ENCODE peak calls at places on chromosomes 11 and 22, in nine cellular contexts. P, L, R, Z, A, O, K, Q and F are unnamed samples.
A peak's percentile ranks its signal among the peaks of the same experiment; 100 is the strongest.

GRCh38 chr11:1292644-1293618 is 16.5 kb downstream of the TOLLIP start:
- DNase-seq in P (no peak), L (no peak), R (no peak), Z (no peak), A (no peak), O (no peak), K (no peak), Q (no peak), F (no peak)

GRCh38 chr11:2796508-2797180 is 88.9 kb downstream of the CDKN1C start:
- DNase-seq in P (no peak), L (no peak), R (no peak), Z (no peak), A (no peak), O (no peak), K (no peak), Q (no peak), F (no peak)

GRCh38 chr22:39800790-39801540 is 92.6 kb downstream of the ENTHD1 start:
- DNase-seq in P (no peak), L (peak; percentile 18), R (no peak), Z (no peak), A (no peak), O (no peak), K (peak; percentile 43), Q (no peak), F (no peak)

GRCh38 chr22:27094633-27095308 is 437.4 kb downstream of the MIAT start:
- DNase-seq in P (no peak), L (no peak), R (no peak), Z (no peak), A (no peak), O (no peak), K (no peak), Q (no peak), F (no peak)

GRCh38 chr11:107858217-107859070 is at the start of gene SLC35F2:
- DNase-seq in P (peak; percentile 51), L (peak; percentile 86), R (peak; percentile 55), Z (no peak), A (peak; percentile 80), O (peak; percentile 54), K (peak; percentile 86), Q (peak; percentile 93), F (peak; percentile 73)

GRCh38 chr11:46930089-46930488 is 6.5 kb upstream of the CSTPP1 start:
- DNase-seq in P (peak; percentile 34), L (no peak), R (peak; percentile 50), Z (no peak), A (no peak), O (no peak), K (peak; percentile 33), Q (no peak), F (no peak)

GRCh38 chr11:120344302-120345004 is 8.2 kb downstream of the ARHGEF12 start:
- DNase-seq in P (no peak), L (no peak), R (no peak), Z (peak; percentile 26), A (peak; percentile 91), O (no peak), K (peak; percentile 55), Q (no peak), F (peak; percentile 38)

GRCh38 chr22:22867996-22868715 is 19.5 kb upstream of the IGLL5 start:
- DNase-seq in P (no peak), L (no peak), R (no peak), Z (no peak), A (no peak), O (no peak), K (no peak), Q (no peak), F (no peak)

GRCh38 chr11:1089738-1090599 is 15.3 kb downstream of the MUC2 start:
- DNase-seq in P (no peak), L (no peak), R (no peak), Z (no peak), A (no peak), O (no peak), K (no peak), Q (no peak), F (no peak)

GRCh38 chr11:2235588-2236326 is 34.6 kb downstream of the ASCL2 start:
- DNase-seq in P (no peak), L (no peak), R (no peak), Z (no peak), A (no peak), O (no peak), K (no peak), Q (no peak), F (no peak)

GRCh38 chr11:108278954-108279353 is 56.1 kb downstream of the ATM start:
- DNase-seq in P (no peak), L (no peak), R (no peak), Z (no peak), A (no peak), O (no peak), K (no peak), Q (no peak), F (no peak)

GRCh38 chr11:126607374-126607773 is 251.9 kb downstream of the ST3GAL4 start:
- DNase-seq in P (peak; percentile 33), L (peak; percentile 83), R (peak; percentile 59), Z (no peak), A (no peak), O (peak; percentile 30), K (peak; percentile 56), Q (peak; percentile 89), F (peak; percentile 31)

GRCh38 chr11:45777127-45777969 is 27.6 kb upstream of the SLC35C1 start:
- DNase-seq in P (no peak), L (no peak), R (no peak), Z (peak; percentile 8), A (no peak), O (no peak), K (no peak), Q (no peak), F (no peak)

GRCh38 chr11:44746894-44747293 is 20.1 kb downstream of the TSPAN18 start:
- DNase-seq in P (no peak), L (peak; percentile 59), R (no peak), Z (no peak), A (no peak), O (no peak), K (no peak), Q (no peak), F (no peak)

GRCh38 chr11:30041171-30041570 is 24.3 kb upstream of the KCNA4 start:
- DNase-seq in P (no peak), L (no peak), R (no peak), Z (no peak), A (no peak), O (no peak), K (no peak), Q (no peak), F (no peak)

GRCh38 chr11:134901536-134901935 is 489.5 kb upstream of the B3GAT1 start:
- DNase-seq in P (no peak), L (no peak), R (no peak), Z (no peak), A (no peak), O (no peak), K (no peak), Q (peak; percentile 34), F (no peak)

GRCh38 chr11:104781037-104781436 is 117.2 kb downstream of the CASP12 start:
- DNase-seq in P (no peak), L (no peak), R (no peak), Z (no peak), A (no peak), O (no peak), K (no peak), Q (peak; percentile 24), F (no peak)

GRCh38 chr22:44847892-44848291 is 95.5 kb downstream of the ARHGAP8 start:
- DNase-seq in P (no peak), L (no peak), R (no peak), Z (no peak), A (no peak), O (no peak), K (no peak), Q (no peak), F (no peak)

GRCh38 chr22:44848791-44849410 is 96.5 kb downstream of the ARHGAP8 start:
- DNase-seq in P (no peak), L (no peak), R (no peak), Z (no peak), A (no peak), O (no peak), K (no peak), Q (no peak), F (no peak)

GRCh38 chr22:44847380-44847779 is 95.0 kb downstream of the ARHGAP8 start:
- DNase-seq in P (no peak), L (peak; percentile 58), R (no peak), Z (no peak), A (no peak), O (no peak), K (no peak), Q (no peak), F (no peak)

GRCh38 chr22:44846726-44847275 is 94.4 kb downstream of the ARHGAP8 start:
- DNase-seq in P (no peak), L (no peak), R (no peak), Z (no peak), A (no peak), O (no peak), K (no peak), Q (no peak), F (no peak)

GRCh38 chr22:44848296-44848741 is 95.9 kb downstream of the ARHGAP8 start:
- DNase-seq in P (no peak), L (no peak), R (no peak), Z (no peak), A (no peak), O (no peak), K (no peak), Q (no peak), F (no peak)
- TF ChIP-seq REST in P (no peak), L (no peak), R (no peak), Z (no peak), A (no peak), O (no peak), K (no peak), Q (no peak), F (no peak)

DNA sequence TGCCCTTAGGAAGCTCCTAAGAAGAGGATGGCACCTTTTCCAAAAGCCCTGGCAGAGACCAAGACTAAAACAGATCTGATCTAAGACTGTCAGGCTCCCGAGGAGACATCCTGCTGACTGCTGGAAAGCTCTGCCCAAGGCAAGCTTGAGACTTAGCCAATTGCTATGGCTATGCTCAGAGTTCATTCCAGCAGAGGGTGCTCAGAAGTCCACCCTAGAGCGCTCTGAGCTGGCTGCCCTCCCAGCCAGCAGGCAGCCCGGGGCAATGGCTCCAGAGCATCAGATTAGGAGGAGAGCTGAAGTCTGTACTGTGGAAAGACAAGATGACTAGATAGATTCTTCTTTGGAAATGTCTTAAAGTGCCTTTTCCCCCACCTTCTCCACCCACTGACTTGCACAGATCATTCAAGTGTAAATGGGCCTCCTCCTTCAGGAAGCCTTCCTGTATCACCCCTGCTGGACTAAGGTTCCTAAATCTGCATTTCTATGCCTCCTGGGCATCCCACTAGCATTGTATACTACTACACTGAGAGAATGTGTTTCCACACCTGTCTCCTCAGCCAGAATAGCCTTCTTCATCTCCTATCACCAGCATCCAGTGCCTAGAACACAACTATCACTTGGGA is 23.4 kb downstream of the LRRC55 start:
- DNase-seq in P (no peak), L (no peak), R (no peak), Z (no peak), A (no peak), O (no peak), K (no peak), Q (peak; percentile 22), F (no peak)
- TF ChIP-seq CTCF in P (no peak), L (peak; percentile 6), R (no peak), Z (no peak), A (no peak), O (no peak), K (peak; percentile 6), Q (no peak), F (no peak)

GRCh38 chr22:38138961-38139360 is 28.5 kb upstream of the BAIAP2L2 start:
- DNase-seq in P (no peak), L (no peak), R (no peak), Z (no peak), A (no peak), O (no peak), K (no peak), Q (no peak), F (no peak)
- TF ChIP-seq REST in P (no peak), L (no peak), R (no peak), Z (no peak), A (no peak), O (no peak), K (no peak), Q (no peak), F (no peak)

GRCh38 chr11:59182457-59183151 is 10.7 kb downstream of the DTX4 start:
- DNase-seq in P (peak; percentile 32), L (no peak), R (no peak), Z (no peak), A (no peak), O (no peak), K (peak; percentile 16), Q (peak; percentile 87), F (no peak)
- TF ChIP-seq CTCF in P (peak; percentile 64), L (no peak), R (no peak), Z (no peak), A (peak; percentile 55), O (peak; percentile 18), K (peak; percentile 31), Q (peak; percentile 82), F (peak; percentile 31)